ENCODE peak calls at places on chromosome 2, in nine cellular contexts. H, T, S, Q, R, X, N, M and Y are unnamed samples.

GRCh38 chr2:18831916-18832510 is 242.6 kb upstream of the NT5C1B start:
- DNase-seq in H (no peak), T (no peak), S (no peak), Q (no peak), R (no peak), X (no peak), N (no peak), M (no peak), Y (no peak)

GRCh38 chr2:105455488-105455991 is 56.7 kb upstream of the FHL2 start:
- DNase-seq in H (peak), T (peak), S (no peak), Q (no peak), R (peak), X (no peak), N (no peak), M (no peak), Y (no peak)

GRCh38 chr2:16405551-16405950 is 260.1 kb downstream of the CYRIA start:
- DNase-seq in H (no peak), T (no peak), S (no peak), Q (no peak), R (no peak), X (no peak), N (no peak), M (no peak), Y (no peak)

GRCh38 chr2:237734905-237735623 is 63.5 kb upstream of the RBM44 start:
- DNase-seq in H (no peak), T (no peak), S (no peak), Q (no peak), R (no peak), X (no peak), N (no peak), M (no peak), Y (no peak)

GRCh38 chr2:15359716-15360531 is 201.2 kb downstream of the NBAS start:
- DNase-seq in H (no peak), T (no peak), S (no peak), Q (no peak), R (peak), X (no peak), N (no peak), M (no peak), Y (no peak)

GRCh38 chr2:55518846-55519167 is 711 bp upstream of the CFAP36 start:
- DNase-seq in H (no peak), T (no peak), S (peak), Q (no peak), R (peak), X (no peak), N (no peak), M (peak), Y (no peak)

GRCh38 chr2:236254674-236255073 is 9.5 kb downstream of the ASB18 start:
- DNase-seq in H (no peak), T (no peak), S (no peak), Q (no peak), R (no peak), X (no peak), N (no peak), M (no peak), Y (no peak)

GRCh38 chr2:238513346-238513745 is 86.6 kb downstream of the ASB1 start:
- DNase-seq in H (peak), T (peak), S (peak), Q (peak), R (peak), X (peak), N (peak), M (peak), Y (no peak)

GRCh38 chr2:129767346-129767745 is 212.1 kb upstream of the RAB6C start:
- DNase-seq in H (no peak), T (no peak), S (no peak), Q (no peak), R (no peak), X (no peak), N (no peak), M (no peak), Y (no peak)

GRCh38 chr2:179995735-179996134 is 11.4 kb downstream of the CWC22 start:
- DNase-seq in H (no peak), T (no peak), S (no peak), Q (no peak), R (no peak), X (no peak), N (no peak), M (no peak), Y (no peak)

GRCh38 chr2:216849987-216850386 is 9.9 kb downstream of the TNP1 start:
- DNase-seq in H (no peak), T (no peak), S (no peak), Q (no peak), R (no peak), X (no peak), N (no peak), M (no peak), Y (no peak)

GRCh38 chr2:148751907-148752306 is 107.4 kb downstream of the EPC2 start:
- DNase-seq in H (no peak), T (no peak), S (no peak), Q (no peak), R (no peak), X (no peak), N (no peak), M (no peak), Y (no peak)

GRCh38 chr2:236862961-236863728 is 222.5 kb upstream of the COPS8 start:
- DNase-seq in H (no peak), T (no peak), S (no peak), Q (no peak), R (peak), X (no peak), N (no peak), M (no peak), Y (no peak)

GRCh38 chr2:119289093-119289492 is 65.5 kb downstream of the STEAP3 start:
- DNase-seq in H (no peak), T (no peak), S (no peak), Q (no peak), R (no peak), X (no peak), N (no peak), M (no peak), Y (no peak)

GRCh38 chr2:29269095-29270090 is 154.2 kb downstream of the CLIP4 start:
- DNase-seq in H (no peak), T (no peak), S (no peak), Q (no peak), R (no peak), X (no peak), N (no peak), M (no peak), Y (peak)

GRCh38 chr2:19684516-19684915 is 217.3 kb downstream of the TTC32 start:
- DNase-seq in H (no peak), T (no peak), S (no peak), Q (no peak), R (no peak), X (no peak), N (no peak), M (no peak), Y (no peak)

GRCh38 chr2:169637620-169638019 is 53.5 kb downstream of the PPIG start:
- DNase-seq in H (no peak), T (no peak), S (no peak), Q (no peak), R (peak), X (no peak), N (no peak), M (no peak), Y (no peak)

GRCh38 chr2:230219419-230220331 is at the start of gene SP110:
- DNase-seq in H (peak), T (peak), S (peak), Q (peak), R (peak), X (peak), N (no peak), M (peak), Y (peak)

GRCh38 chr2:167706800-167707199 is 540.6 kb downstream of the STK39 start:
- DNase-seq in H (no peak), T (no peak), S (no peak), Q (no peak), R (no peak), X (no peak), N (no peak), M (no peak), Y (no peak)

GRCh38 chr2:171317492-171318125 is 116.2 kb downstream of the METTL8 start:
- DNase-seq in H (no peak), T (no peak), S (peak), Q (no peak), R (no peak), X (no peak), N (no peak), M (peak), Y (no peak)

GRCh38 chr2:29606105-29606871 is 315.1 kb downstream of the ALK start:
- DNase-seq in H (no peak), T (no peak), S (no peak), Q (no peak), R (peak), X (no peak), N (no peak), M (no peak), Y (no peak)

GRCh38 chr2:207734264-207734635 is 22.8 kb downstream of the CCNYL1 start:
- DNase-seq in H (no peak), T (peak), S (no peak), Q (no peak), R (peak), X (peak), N (no peak), M (peak), Y (no peak)

GRCh38 chr2:219433666-219434467 is 776 bp upstream of the SPEG start:
- DNase-seq in H (peak), T (peak), S (peak), Q (peak), R (peak), X (peak), N (peak), M (peak), Y (no peak)
- TF ChIP-seq CTCF in H (peak), T (peak), S (peak), Q (peak), R (peak), X (no peak), N (peak), M (peak), Y (peak)

GRCh38 chr2:222318026-222318711 is 19.4 kb upstream of the PAX3 start:
- DNase-seq in H (no peak), T (peak), S (peak), Q (peak), R (peak), X (peak), N (peak), M (peak), Y (no peak)
- TF ChIP-seq CTCF in H (no peak), T (peak), S (peak), Q (no peak), R (peak), X (peak), N (peak), M (peak), Y (peak)

DNA sequence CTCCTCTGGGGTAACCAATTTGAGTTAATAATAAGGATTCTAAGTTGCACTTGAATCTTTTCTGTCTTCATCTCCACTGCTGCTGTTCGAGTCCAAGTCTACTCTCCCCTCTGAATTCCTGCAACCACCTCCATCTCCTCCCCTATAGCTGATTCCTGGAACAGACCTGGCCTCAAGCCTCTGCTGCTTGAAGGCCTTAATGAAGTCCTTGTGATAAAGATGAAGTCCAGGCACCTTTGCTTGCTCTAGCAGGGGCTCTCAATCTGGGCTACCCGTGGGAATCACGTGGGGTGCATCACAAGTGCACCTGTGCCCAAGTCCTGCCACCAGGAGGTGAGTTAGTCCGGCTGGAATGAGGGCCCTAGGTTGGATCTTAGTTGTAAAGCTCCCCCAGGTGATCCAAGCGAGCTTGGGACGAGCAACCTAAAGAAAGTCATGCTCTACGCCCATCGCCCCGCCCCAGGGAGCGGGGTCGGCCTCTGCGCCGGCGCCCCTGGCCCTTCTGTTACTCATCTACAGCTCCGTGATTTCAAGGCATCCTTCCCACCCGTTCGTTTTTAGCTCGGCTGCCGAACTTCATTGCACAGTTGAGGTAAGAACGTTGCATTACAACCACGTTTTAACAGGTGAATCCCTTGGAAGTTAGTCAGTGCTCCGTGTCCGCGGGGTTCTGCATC is 905 bp upstream of the IAH1 start:
- DNase-seq in H (no peak), T (no peak), S (peak), Q (no peak), R (no peak), X (no peak), N (no peak), M (no peak), Y (no peak)
- TF ChIP-seq CTCF in H (peak), T (no peak), S (no peak), Q (no peak), R (peak), X (no peak), N (no peak), M (no peak), Y (no peak)

DNA sequence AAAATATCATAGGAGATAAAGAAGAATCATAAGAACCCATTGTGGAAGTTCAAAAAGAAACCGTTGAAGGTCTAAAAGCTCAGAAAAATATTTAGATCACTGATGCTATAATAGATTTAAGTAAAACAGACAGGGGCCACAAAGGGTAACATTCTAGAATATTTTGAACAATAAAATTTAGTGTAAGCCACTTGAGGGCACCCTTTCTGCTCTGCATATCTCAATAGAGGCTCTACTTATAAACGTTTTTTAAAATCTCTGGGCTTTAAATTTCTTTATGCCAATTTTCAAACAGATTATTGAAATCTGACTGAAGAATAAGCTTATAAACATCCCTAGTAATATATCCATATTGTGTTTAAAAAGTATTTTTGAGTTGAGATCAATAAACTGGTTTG is 57.6 kb upstream of the IL1RL1 start:
- DNase-seq in H (no peak), T (no peak), S (no peak), Q (no peak), R (peak), X (no peak), N (no peak), M (no peak), Y (no peak)
- TF ChIP-seq CTCF in H (no peak), T (peak), S (no peak), Q (no peak), R (peak), X (no peak), N (no peak), M (peak), Y (no peak)

DNA sequence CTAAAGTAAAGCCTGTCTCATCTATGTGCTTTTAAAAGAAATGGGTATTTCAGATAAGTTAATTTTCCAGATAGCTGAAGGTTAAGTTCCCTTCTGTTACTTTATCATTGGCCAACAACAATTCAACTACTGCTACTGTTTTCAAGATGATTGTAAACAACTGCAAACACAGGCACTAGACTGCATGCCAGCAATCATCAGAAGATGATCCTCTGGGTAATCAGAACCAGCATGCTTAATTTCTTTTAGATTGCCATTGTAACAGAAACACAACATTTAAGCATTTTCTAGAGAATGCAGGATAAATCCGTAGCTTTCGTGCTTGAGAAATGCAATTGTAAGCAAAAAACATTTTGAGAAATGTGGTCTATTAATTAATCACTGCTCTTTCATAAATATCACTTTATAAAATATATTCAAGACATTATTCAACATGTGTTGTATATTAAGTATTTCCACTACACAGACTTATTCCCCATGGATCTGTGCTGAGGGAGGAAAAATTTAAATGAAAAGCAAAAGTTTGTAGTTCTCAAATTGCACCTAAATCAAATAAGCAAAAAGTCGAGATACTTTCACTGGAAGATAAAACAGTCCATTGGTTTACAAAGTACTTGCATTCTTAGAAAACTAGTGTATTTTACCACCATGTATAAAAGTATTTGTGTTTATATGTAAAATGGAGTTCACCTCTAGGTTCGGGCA is 133.7 kb downstream of the ATL2 start:
- DNase-seq in H (no peak), T (no peak), S (no peak), Q (no peak), R (no peak), X (no peak), N (no peak), M (no peak), Y (no peak)
- TF ChIP-seq CTCF in H (no peak), T (no peak), S (no peak), Q (no peak), R (no peak), X (no peak), N (no peak), M (no peak), Y (no peak)

GRCh38 chr2:122164964-122165363 is 409.5 kb downstream of the TSN start:
- DNase-seq in H (no peak), T (no peak), S (no peak), Q (no peak), R (no peak), X (no peak), N (no peak), M (no peak), Y (no peak)

GRCh38 chr2:122172812-122173211 is 417.4 kb downstream of the TSN start:
- DNase-seq in H (no peak), T (no peak), S (no peak), Q (no peak), R (no peak), X (no peak), N (no peak), M (no peak), Y (no peak)

GRCh38 chr2:122166820-122167219 is 411.4 kb downstream of the TSN start:
- DNase-seq in H (no peak), T (no peak), S (no peak), Q (no peak), R (no peak), X (no peak), N (no peak), M (no peak), Y (no peak)

GRCh38 chr2:122167561-122167960 is 412.1 kb downstream of the TSN start:
- DNase-seq in H (no peak), T (no peak), S (no peak), Q (no peak), R (no peak), X (no peak), N (no peak), M (no peak), Y (no peak)

GRCh38 chr2:122168799-122169198 is 413.3 kb downstream of the TSN start:
- DNase-seq in H (no peak), T (no peak), S (peak), Q (peak), R (no peak), X (no peak), N (peak), M (no peak), Y (no peak)
- TF ChIP-seq CTCF in H (no peak), T (no peak), S (peak), Q (no peak), R (peak), X (no peak), N (peak), M (peak), Y (no peak)

GRCh38 chr2:451495-451894 is 163.6 kb upstream of the ALKAL2 start:
- DNase-seq in H (no peak), T (no peak), S (no peak), Q (no peak), R (no peak), X (no peak), N (no peak), M (no peak), Y (no peak)
- TF ChIP-seq CTCF in H (no peak), T (no peak), S (no peak), Q (no peak), R (no peak), X (no peak), N (peak), M (no peak), Y (no peak)